ENCODE peak calls at places on chromosomes 2 and 18, in five cellular contexts. Y is GM23248, H is PC-9, G is uterus, D is neuronal stem cell. B is an unnamed sample. For H3K4me1 and H3K27me3, the result is how much of the 10 kb centered on the place peaks cover.

GRCh38 chr2:76599732-76600368 is 889.1 kb upstream of the GCFC2 start:
- DNase-seq in D (peak), H (peak), Y (peak), G (no peak), B (peak)

GRCh38 chr2:88521445-88522070 is 69.1 kb upstream of the FOXI3 start:
- DNase-seq in D (no peak), G (no peak), H (peak), Y (no peak), B (no peak)

GRCh38 chr18:52694804-52695203 is 354.8 kb downstream of the DCC start:
- DNase-seq in D (no peak), G (no peak), Y (peak), H (peak), B (no peak)

GRCh38 chr2:168920504-168921157 is 19.5 kb downstream of the G6PC2 start:
- DNase-seq in H (no peak), D (peak), Y (peak), G (no peak), B (no peak)

GRCh38 chr2:86622409-86622877 is 1.2 kb downstream of the RNF103 start:
- DNase-seq in H (no peak), Y (peak), D (peak), G (peak), B (peak)

GRCh38 chr2:240953426-240954425 is 44.7 kb upstream of the SNED1 start:
- DNase-seq in G (no peak), Y (no peak), D (no peak), H (no peak), B (no peak)

GRCh38 chr18:59822612-59823275 is 77.1 kb upstream of the PMAIP1 start:
- DNase-seq in H (no peak), D (no peak), G (no peak), Y (peak), B (no peak)

GRCh38 chr2:178363252-178363651 is 87.7 kb downstream of the PRKRA start:
- DNase-seq in H (peak), D (no peak), G (no peak), Y (peak), B (peak)

GRCh38 chr2:145930318-145930717 is 1410.4 kb upstream of the ZEB2 start:
- DNase-seq in Y (no peak), D (no peak), G (no peak), H (no peak), B (no peak)

GRCh38 chr18:26656944-26657536 is 108.7 kb upstream of the KCTD1 start:
- DNase-seq in D (peak), G (peak), Y (peak), H (peak), B (peak)

GRCh38 chr2:28613616-28614501 is 118.0 kb downstream of the PLB1 start:
- DNase-seq in D (no peak), H (peak), G (no peak), Y (no peak), B (no peak)

GRCh38 chr18:10270160-10270571 is 184.3 kb upstream of the APCDD1 start:
- DNase-seq in H (no peak), G (peak), Y (peak), D (no peak), B (no peak)

GRCh38 chr2:854460-854859 is 96.2 kb upstream of the SNTG2 start:
- DNase-seq in H (peak), G (peak), Y (peak), D (peak), B (peak)

GRCh38 chr2:28160986-28161425 is 231.7 kb upstream of the FOSL2 start:
- DNase-seq in Y (peak), G (no peak), H (no peak), D (no peak), B (no peak)

GRCh38 chr2:14516844-14517243 is 115.7 kb upstream of the LRATD1 start:
- DNase-seq in G (no peak), D (no peak), Y (peak), H (no peak), B (no peak)

GRCh38 chr2:50143822-50144575 is 887.9 kb downstream of the NRXN1 start:
- DNase-seq in D (peak), H (peak), G (no peak), Y (peak), B (no peak)

GRCh38 chr2:133063792-133064191 is 393.8 kb upstream of the LYPD1 start:
- DNase-seq in D (peak), G (no peak), Y (peak), H (no peak), B (no peak)

GRCh38 chr2:105760191-105760590 is 15.5 kb downstream of the NCK2 start:
- DNase-seq in G (no peak), H (no peak), Y (no peak), D (no peak), B (no peak)

GRCh38 chr2:128520340-128520739 is 201.7 kb upstream of the HS6ST1 start:
- DNase-seq in D (no peak), G (no peak), H (peak), Y (peak), B (no peak)

GRCh38 chr18:69628774-69629359 is 228.2 kb downstream of the DOK6 start:
- DNase-seq in Y (no peak), H (no peak), D (no peak), G (no peak), B (no peak)

GRCh38 chr2:149360106-149360505 is 29.7 kb downstream of the LYPD6 start:
- DNase-seq in G (no peak), Y (no peak), D (no peak), H (no peak), B (no peak)

GRCh38 chr2:116975580-116975979 is 838.9 kb upstream of the DDX18 start:
- DNase-seq in D (no peak), H (no peak), G (no peak), Y (no peak), B (no peak)

GRCh38 chr18:45549296-45549695 is 66.0 kb upstream of the SLC14A2 start:
- DNase-seq in H (no peak), Y (no peak), D (no peak), G (no peak), B (no peak)

GRCh38 chr2:236968101-236968886 is 117.4 kb upstream of the COPS8 start:
- DNase-seq in Y (no peak), H (no peak), G (no peak), D (no peak), B (no peak)

GRCh38 chr2:42368817-42369550 is 8.0 kb upstream of the COX7A2L start:
- DNase-seq in D (no peak), Y (no peak), G (peak), H (no peak), B (no peak)

GRCh38 chr2:25301453-25302352 is 40.0 kb downstream of the DNMT3A start:
- DNase-seq in G (no peak), Y (peak), H (peak), D (no peak), B (no peak)

GRCh38 chr2:205175831-205176230 is 506.5 kb upstream of the NRP2 start:
- DNase-seq in D (no peak), H (no peak), G (no peak), Y (no peak), B (peak)

GRCh38 chr2:177242136-177242987 is 22.2 kb downstream of the NFE2L2 start:
- DNase-seq in D (no peak), H (peak), Y (peak), G (no peak), B (peak)

GRCh38 chr2:169178804-169179390 is 109.5 kb downstream of the DHRS9 start:
- DNase-seq in G (no peak), H (no peak), Y (no peak), D (no peak), B (no peak)

GRCh38 chr2:96873651-96874096 is 3.8 kb upstream of the SEMA4C start:
- DNase-seq in G (peak), D (no peak), Y (no peak), H (no peak), B (peak)

GRCh38 chr2:207088276-207088675 is 77.5 kb downstream of the KLF7 start:
- DNase-seq in Y (no peak), H (no peak), G (no peak), D (no peak), B (no peak)

GRCh38 chr2:166074430-166074829 is 53.4 kb downstream of the SCN1A start:
- DNase-seq in H (no peak), G (no peak), D (no peak), Y (no peak), B (no peak)

GRCh38 chr2:12428324-12428723 is 288.4 kb upstream of the TRIB2 start:
- DNase-seq in H (no peak), Y (no peak), D (no peak), G (no peak), B (no peak)

GRCh38 chr2:70807828-70808118 is 12.6 kb downstream of the CLEC4F start:
- DNase-seq in G (no peak), D (no peak), H (no peak), Y (no peak), B (no peak)

GRCh38 chr2:182088681-182089333 is 103.2 kb downstream of the PPP1R1C start:
- DNase-seq in H (no peak), D (no peak), G (no peak), Y (no peak), B (no peak)

DNA sequence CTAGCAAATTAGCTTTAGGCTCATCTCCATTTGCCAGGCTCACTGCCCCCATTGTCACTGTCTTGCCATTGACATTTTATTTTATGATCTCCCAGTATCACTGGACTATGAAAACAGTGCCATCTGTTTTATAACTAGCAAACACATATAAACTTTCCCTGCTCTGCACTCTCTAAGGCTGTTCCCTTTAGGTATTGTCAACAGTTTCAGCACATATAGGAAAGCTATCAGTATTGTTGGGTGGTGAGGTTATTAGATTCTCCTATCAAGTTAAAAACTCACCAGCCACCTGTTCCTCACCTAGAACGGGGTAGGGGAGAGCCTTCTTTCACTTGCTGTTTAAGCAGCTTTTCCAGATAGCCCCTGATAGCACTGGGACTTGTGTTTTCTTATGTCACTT is 32.5 kb downstream of the CFLAR start:
- DNase-seq in H (no peak), D (no peak), G (no peak), Y (no peak), B (no peak)
- H3K4me1 ChIP-seq in H (under half), D (under half), G (under half), Y (under half), B (under half)

DNA sequence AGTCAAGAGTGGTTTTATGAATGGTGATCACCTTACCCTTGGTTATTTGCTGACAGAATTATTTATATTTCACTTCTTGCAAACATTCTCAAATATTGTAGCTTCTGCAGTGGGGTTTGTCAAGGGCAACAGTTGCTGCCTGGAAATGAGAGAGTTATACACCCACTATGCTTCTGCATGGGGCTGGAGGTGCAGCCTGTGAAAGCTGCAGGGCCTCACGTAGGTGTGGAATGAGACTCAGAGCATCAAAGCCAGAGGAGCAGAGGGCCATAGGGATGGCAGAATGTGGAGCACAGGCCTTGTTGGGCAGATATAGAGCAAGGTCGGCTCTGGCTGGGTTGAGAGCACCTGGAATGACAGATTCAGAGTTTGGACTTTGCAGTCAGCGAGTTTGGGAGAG is 128.2 kb downstream of the ARHGEF4 start:
- DNase-seq in Y (no peak), H (no peak), D (no peak), G (no peak), B (no peak)
- H3K27me3 ChIP-seq in Y (under half), H (under half), D (half or more), G (under half), B (under half)

GRCh38 chr2:134288814-134289213 is 34.9 kb downstream of the MGAT5 start:
- DNase-seq in G (no peak), Y (no peak), D (no peak), H (no peak), B (no peak)
- H3K4me3 ChIP-seq in G (no peak), Y (no peak), D (no peak), H (no peak), B (no peak)

GRCh38 chr2:238235856-238236255 is 4.0 kb downstream of the HES6 start:
- DNase-seq in D (no peak), H (no peak), Y (no peak), G (no peak), B (no peak)
- H3K4me1 ChIP-seq in D (under half), H (under half), Y (under half), G (under half), B (under half)

DNA sequence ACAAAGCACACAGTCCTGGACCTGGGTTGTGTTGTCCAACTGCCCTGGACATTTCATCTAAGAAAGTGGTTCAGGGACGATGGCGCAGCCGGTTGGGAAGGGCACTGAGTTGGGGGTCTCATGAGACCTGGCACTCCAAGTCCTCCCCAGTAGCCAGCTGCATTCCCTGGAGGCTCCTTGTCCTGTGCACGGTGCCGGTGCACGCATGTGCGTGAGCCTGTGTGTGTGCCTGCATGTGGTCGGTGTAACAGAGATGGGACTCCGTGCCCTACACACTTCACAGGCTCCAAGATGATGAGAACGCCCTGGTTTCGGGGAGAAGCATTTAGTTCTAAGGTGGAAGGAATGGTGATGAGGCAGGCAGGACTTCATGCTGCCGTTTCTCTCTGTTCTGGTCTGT is 124.9 kb upstream of the PXDN start:
- DNase-seq in D (no peak), H (no peak), G (no peak), Y (no peak), B (no peak)
- H3K27me3 ChIP-seq in D (under half), H (half or more), G (under half), Y (under half), B (under half)